ENCODE peak calls at places on chromosome 20, in six cellular contexts. T, J, X, U, R and E are unnamed samples.

GRCh38 chr20:58623579-58624473 is 27.3 kb upstream of the STX16 start:
- DNase-seq in R (peak; percentile 99), T (no peak), J (no peak), U (peak; percentile 75), X (peak; percentile 89), E (peak; percentile 99)

GRCh38 chr20:10771435-10772140 is 97.8 kb upstream of the JAG1 start:
- DNase-seq in U (no peak), T (no peak), J (no peak), R (peak; percentile 68), X (no peak), E (no peak)

GRCh38 chr20:41654884-41655283 is 36.7 kb upstream of the CHD6 start:
- DNase-seq in X (peak; percentile 52), T (peak; percentile 67), J (peak; percentile 61), R (peak; percentile 33), U (no peak), E (peak; percentile 27)

GRCh38 chr20:39326050-39326449 is 363.9 kb downstream of the DHX35 start:
- DNase-seq in J (no peak), T (no peak), X (no peak), U (no peak), R (no peak), E (no peak)

GRCh38 chr20:42714298-42715141 is 475.2 kb downstream of the PTPRT start:
- DNase-seq in U (no peak), J (no peak), X (no peak), R (no peak), T (no peak), E (no peak)

GRCh38 chr20:50762045-50762422 is 30.7 kb downstream of the PARD6B start:
- DNase-seq in X (peak; percentile 35), U (no peak), T (no peak), R (no peak), J (no peak), E (peak; percentile 51)

GRCh38 chr20:60789399-60789798 is 462.7 kb upstream of the CDH4 start:
- DNase-seq in U (no peak), J (no peak), T (no peak), R (no peak), X (no peak), E (no peak)

GRCh38 chr20:21512634-21513180 is 1.2 kb downstream of the NKX2-2 start:
- DNase-seq in T (no peak), R (no peak), U (no peak), J (peak; percentile 42), X (no peak), E (no peak)

GRCh38 chr20:50715694-50716093 is 15.7 kb upstream of the PARD6B start:
- DNase-seq in X (no peak), U (no peak), T (no peak), R (peak; percentile 59), J (no peak), E (no peak)

GRCh38 chr20:48765359-48765758 is 62.4 kb downstream of the PREX1 start:
- DNase-seq in X (no peak), R (no peak), U (no peak), T (no peak), J (no peak), E (no peak)

GRCh38 chr20:48761023-48761785 is 66.6 kb downstream of the PREX1 start:
- DNase-seq in J (no peak), U (no peak), R (no peak), X (no peak), T (no peak), E (no peak)

GRCh38 chr20:48761914-48762313 is 65.9 kb downstream of the PREX1 start:
- DNase-seq in T (no peak), X (no peak), J (no peak), U (no peak), R (no peak), E (no peak)

GRCh38 chr20:48766205-48766604 is 61.6 kb downstream of the PREX1 start:
- DNase-seq in R (no peak), U (no peak), J (no peak), X (no peak), T (no peak), E (peak; percentile 18)

GRCh38 chr20:48763183-48764030 is 64.4 kb downstream of the PREX1 start:
- DNase-seq in T (peak; percentile 17), U (no peak), J (peak; percentile 49), R (no peak), X (no peak), E (no peak)
- TF ChIP-seq EZH2phosphoT487 in T (no peak), U (no peak), J (no peak), R (no peak), X (no peak), E (no peak)

DNA sequence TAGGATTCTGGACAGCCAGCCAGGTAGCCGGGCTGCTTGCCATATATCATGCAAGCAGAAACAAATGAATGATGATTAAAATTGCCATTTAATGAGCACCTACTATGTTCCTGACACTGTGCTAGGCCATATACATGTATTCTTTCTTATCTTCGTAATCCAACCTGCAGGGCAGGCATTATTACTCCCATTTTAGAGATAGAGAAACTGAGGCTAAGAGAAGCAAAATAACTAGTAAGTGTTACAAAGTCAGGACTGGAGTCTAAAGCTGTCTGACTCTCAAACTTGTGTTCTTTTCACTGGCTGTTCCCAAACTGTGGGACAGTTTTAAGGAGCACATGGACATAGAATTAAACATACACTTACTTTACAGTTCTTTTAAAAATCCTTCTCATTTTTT is 2.0 kb downstream of the CD40 start:
- DNase-seq in U (no peak), J (no peak), X (no peak), R (no peak), T (no peak), E (no peak)
- H3K27ac ChIP-seq in U (no peak overlapping the region), J (peak overlapping the region; percentile 21), X (no peak overlapping the region), R (no peak overlapping the region), T (no peak overlapping the region), E (no peak overlapping the region)

DNA sequence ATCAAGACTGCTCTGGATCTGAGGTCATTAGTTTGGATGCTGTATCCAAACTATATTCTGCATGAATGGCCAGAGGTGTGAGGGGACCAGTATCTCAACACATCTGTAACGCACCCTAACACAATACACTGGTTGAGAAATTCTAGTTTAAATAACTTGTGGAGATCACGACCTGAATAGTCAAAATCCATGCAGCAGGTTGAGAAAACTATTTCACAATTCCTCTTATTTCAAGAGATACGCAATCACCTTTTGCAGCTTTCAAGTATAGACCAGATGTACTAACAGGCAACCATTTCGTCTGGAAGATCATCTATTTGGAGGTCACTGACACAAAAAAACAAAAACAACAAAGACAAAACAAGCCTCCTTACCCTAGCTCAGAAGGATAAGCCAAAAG is 11.1 kb downstream of the CSNK2A1 start:
- DNase-seq in X (no peak), U (no peak), T (no peak), R (no peak), J (no peak), E (no peak)
- TF ChIP-seq EZH2 in X (no peak), U (no peak), T (no peak), R (no peak), J (no peak), E (no peak)

GRCh38 chr20:46089338-46090094 is at the start of gene NCOA5:
- DNase-seq in T (peak; percentile 97), X (peak; percentile 97), R (peak; percentile 98), J (peak; percentile 99), U (peak; percentile 88), E (peak; percentile 98)

GRCh38 chr20:46090095-46090388 is 280 bp upstream of the NCOA5 start:
- DNase-seq in X (no peak), U (no peak), R (no peak), J (no peak), T (no peak), E (no peak)

GRCh38 chr20:46089076-46089337 is 755 bp downstream of the NCOA5 start:
- DNase-seq in T (peak; percentile 53), X (peak; percentile 49), J (peak; percentile 71), R (no peak), U (no peak), E (peak; percentile 69)

GRCh38 chr20:46087161-46087560 is 2.6 kb downstream of the NCOA5 start:
- DNase-seq in R (peak; percentile 41), J (no peak), U (no peak), X (no peak), T (no peak), E (peak; percentile 58)

DNA sequence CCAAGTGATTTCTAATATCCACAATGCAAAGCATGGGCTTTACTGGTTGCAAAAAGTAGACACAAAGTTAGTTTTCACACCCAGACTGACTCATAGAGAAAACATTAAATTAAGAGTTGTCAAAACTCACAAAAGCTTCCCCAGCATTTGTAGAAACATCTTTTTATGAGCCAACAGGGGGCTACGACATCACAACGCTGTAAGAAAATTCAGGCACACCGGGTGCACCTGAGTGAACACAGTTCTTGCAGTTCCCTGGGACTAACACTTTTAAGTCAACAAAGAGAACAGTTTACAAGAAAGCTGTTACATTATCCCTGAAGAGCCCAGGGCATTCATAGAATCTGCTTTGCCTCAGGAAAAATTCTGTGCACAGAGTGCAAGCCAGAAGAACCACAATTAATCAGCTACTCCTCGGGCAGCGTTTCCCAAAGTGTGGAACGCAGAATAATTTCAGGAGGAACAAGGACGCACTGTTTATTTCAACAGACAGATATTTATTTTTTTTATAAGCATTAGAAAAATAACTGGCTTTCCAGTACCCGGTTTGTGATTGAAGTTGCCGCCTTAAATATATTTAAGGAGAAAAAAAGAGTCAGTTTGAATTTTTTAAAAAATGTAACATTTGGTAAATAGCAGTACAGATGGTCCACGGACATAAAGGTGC is 1.2 kb downstream of the NCOA5 start:
- DNase-seq in U (no peak), T (peak; percentile 8), R (peak; percentile 68), J (peak; percentile 26), X (peak; percentile 28), E (peak; percentile 59)
- TF ChIP-seq EZH2phosphoT487 in U (no peak), T (no peak), R (no peak), J (no peak), X (no peak), E (no peak)

GRCh38 chr20:7078804-7079203 is 311.3 kb downstream of the BMP2 start:
- DNase-seq in J (no peak), U (no peak), R (no peak), T (no peak), X (no peak), E (no peak)

GRCh38 chr20:7085448-7085847 is 318.0 kb downstream of the BMP2 start:
- DNase-seq in U (no peak), R (no peak), J (no peak), T (no peak), X (peak; percentile 39), E (no peak)

GRCh38 chr20:7080472-7080871 is 313.0 kb downstream of the BMP2 start:
- DNase-seq in T (no peak), R (no peak), J (no peak), X (no peak), U (no peak), E (no peak)
- H3K27ac ChIP-seq in T (no peak overlapping the region), R (no peak overlapping the region), J (no peak overlapping the region), X (no peak overlapping the region), U (no peak overlapping the region), E (no peak overlapping the region)

GRCh38 chr20:25057234-25058050 is 497 bp downstream of the ACSS1 start:
- DNase-seq in J (peak; percentile 71), U (no peak), T (peak; percentile 72), R (peak; percentile 56), X (peak; percentile 82), E (peak; percentile 68)
- TF ChIP-seq EZH2 in J (peak; percentile 89), U (no peak), T (peak; percentile 64), R (no peak), X (no peak), E (no peak)

GRCh38 chr20:63036266-63036665 is 29.5 kb upstream of the BHLHE23 start:
- DNase-seq in T (peak; percentile 58), J (no peak), R (no peak), X (no peak), U (no peak), E (no peak)
- TF ChIP-seq EZH2phosphoT487 in T (no peak), J (no peak), R (no peak), X (no peak), U (no peak), E (no peak)